ENCODE peak calls at places on chromosomes 3 and 15, in seven cellular contexts. One of them, this sample, is unnamed.

GRCh38 chr3:10286596-10287295 is 6.0 kb downstream of the GHRL start:
- DNase-seq in bronchial epithelial cell: peak; percentile 61
- DNase-seq in BJ: no peak
- DNase-seq in left lobe of liver: no peak
- DNase-seq in NCI-H1092: peak; percentile 4
- DNase-seq in AG08395: peak; percentile 70
- DNase-seq in activated effector memory CD4-positive, alpha-beta T cell treated with anti-CD3 and anti-CD28 coated beads, Interleukin-2, amount 50 U/mL, for 16 hours: peak; percentile 57
- DNase-seq in this sample: peak; percentile 42

GRCh38 chr3:63228677-63229076 is 49.4 kb upstream of the SYNPR start:
- DNase-seq in bronchial epithelial cell: peak; percentile 56
- DNase-seq in BJ: no peak
- DNase-seq in left lobe of liver: no peak
- DNase-seq in NCI-H1092: peak; percentile 55
- DNase-seq in AG08395: peak; percentile 53
- DNase-seq in activated effector memory CD4-positive, alpha-beta T cell treated with anti-CD3 and anti-CD28 coated beads, Interleukin-2, amount 50 U/mL, for 16 hours: no peak
- DNase-seq in this sample: no peak

GRCh38 chr15:70713547-70714414 is 49.6 kb downstream of the UACA start:
- DNase-seq in bronchial epithelial cell: no peak
- DNase-seq in BJ: no peak
- DNase-seq in left lobe of liver: no peak
- DNase-seq in NCI-H1092: no peak
- DNase-seq in AG08395: peak; percentile 35
- DNase-seq in activated effector memory CD4-positive, alpha-beta T cell treated with anti-CD3 and anti-CD28 coated beads, Interleukin-2, amount 50 U/mL, for 16 hours: no peak
- DNase-seq in this sample: no peak

GRCh38 chr3:103127116-103127630 is 692.4 kb downstream of the ZPLD1 start:
- DNase-seq in bronchial epithelial cell: no peak
- DNase-seq in BJ: no peak
- DNase-seq in left lobe of liver: no peak
- DNase-seq in NCI-H1092: no peak
- DNase-seq in AG08395: no peak
- DNase-seq in activated effector memory CD4-positive, alpha-beta T cell treated with anti-CD3 and anti-CD28 coated beads, Interleukin-2, amount 50 U/mL, for 16 hours: no peak
- DNase-seq in this sample: no peak

GRCh38 chr3:53186726-53187125 is 25.7 kb downstream of the PRKCD start:
- DNase-seq in bronchial epithelial cell: no peak
- DNase-seq in BJ: no peak
- DNase-seq in left lobe of liver: no peak
- DNase-seq in NCI-H1092: no peak
- DNase-seq in AG08395: no peak
- DNase-seq in activated effector memory CD4-positive, alpha-beta T cell treated with anti-CD3 and anti-CD28 coated beads, Interleukin-2, amount 50 U/mL, for 16 hours: no peak
- DNase-seq in this sample: no peak

GRCh38 chr3:112811150-112811884 is 35.3 kb downstream of the CD200R1L start:
- DNase-seq in bronchial epithelial cell: no peak
- DNase-seq in BJ: peak; percentile 96
- DNase-seq in left lobe of liver: no peak
- DNase-seq in NCI-H1092: no peak
- DNase-seq in AG08395: peak; percentile 73
- DNase-seq in activated effector memory CD4-positive, alpha-beta T cell treated with anti-CD3 and anti-CD28 coated beads, Interleukin-2, amount 50 U/mL, for 16 hours: no peak
- DNase-seq in this sample: no peak

GRCh38 chr15:100713163-100713867 is 110.9 kb downstream of the ASB7 start:
- DNase-seq in bronchial epithelial cell: peak; percentile 99
- DNase-seq in BJ: no peak
- DNase-seq in left lobe of liver: peak; percentile 35
- DNase-seq in NCI-H1092: no peak
- DNase-seq in AG08395: peak; percentile 64
- DNase-seq in activated effector memory CD4-positive, alpha-beta T cell treated with anti-CD3 and anti-CD28 coated beads, Interleukin-2, amount 50 U/mL, for 16 hours: no peak
- DNase-seq in this sample: no peak

GRCh38 chr3:159260049-159260662 is 458.3 kb downstream of the MFSD1 start:
- DNase-seq in bronchial epithelial cell: peak; percentile 58
- DNase-seq in BJ: no peak
- DNase-seq in left lobe of liver: peak; percentile 46
- DNase-seq in NCI-H1092: peak; percentile 34
- DNase-seq in AG08395: peak; percentile 58
- DNase-seq in activated effector memory CD4-positive, alpha-beta T cell treated with anti-CD3 and anti-CD28 coated beads, Interleukin-2, amount 50 U/mL, for 16 hours: no peak
- DNase-seq in this sample: no peak

GRCh38 chr15:62636823-62637320 is 405.7 kb upstream of the TPM1 start:
- DNase-seq in bronchial epithelial cell: no peak
- DNase-seq in BJ: no peak
- DNase-seq in left lobe of liver: no peak
- DNase-seq in NCI-H1092: no peak
- DNase-seq in AG08395: no peak
- DNase-seq in activated effector memory CD4-positive, alpha-beta T cell treated with anti-CD3 and anti-CD28 coated beads, Interleukin-2, amount 50 U/mL, for 16 hours: no peak
- DNase-seq in this sample: no peak

GRCh38 chr15:89128320-89129122 is 40.3 kb downstream of the ABHD2 start:
- DNase-seq in bronchial epithelial cell: no peak
- DNase-seq in BJ: no peak
- DNase-seq in left lobe of liver: peak; percentile 88
- DNase-seq in NCI-H1092: no peak
- DNase-seq in AG08395: no peak
- DNase-seq in activated effector memory CD4-positive, alpha-beta T cell treated with anti-CD3 and anti-CD28 coated beads, Interleukin-2, amount 50 U/mL, for 16 hours: no peak
- DNase-seq in this sample: no peak

This sample was measured in NCI-H2081 treated with DMSO at 0.1 percent for 48 hours.